ENCODE peak calls at places on chromosomes 12 and 14, in seven cellular contexts. J is effector CD4-positive, alpha-beta T cell; P is NCI-H1092 treated with DMSO at 0.1 percent for 48 hours; C is NCI-H1105; F is foreskin keratinocyte; H is ecto neural progenitor cell; K is frontal cortex. I is an unnamed sample.

GRCh38 chr14:75631453-75631831 is 29.2 kb downstream of the ERG28 start:
- DNase-seq in J (no peak), P (no peak), C (no peak), F (no peak), H (no peak), K (no peak), I (no peak)

GRCh38 chr14:47929334-47929733 is 253.9 kb upstream of the MDGA2 start:
- DNase-seq in J (no peak), P (no peak), C (no peak), F (no peak), H (no peak), K (no peak), I (no peak)

GRCh38 chr12:89540586-89540985 is 14.7 kb upstream of the POC1B start:
- DNase-seq in J (no peak), P (no peak), C (no peak), F (no peak), H (no peak), K (no peak), I (no peak)

GRCh38 chr12:109461846-109462766 is 15.0 kb downstream of the KCTD10 start:
- DNase-seq in J (no peak), P (no peak), C (no peak), F (peak), H (no peak), K (no peak), I (no peak)

GRCh38 chr12:55982319-55982936 is 8.6 kb downstream of the RAB5B start:
- DNase-seq in J (no peak), P (no peak), C (no peak), F (no peak), H (no peak), K (no peak), I (no peak)

GRCh38 chr12:115371711-115372110 is 687.7 kb upstream of the TBX3 start:
- DNase-seq in J (no peak), P (no peak), C (no peak), F (no peak), H (no peak), K (no peak), I (no peak)

GRCh38 chr12:91959220-91959619 is 186.4 kb downstream of the BTG1 start:
- DNase-seq in J (no peak), P (no peak), C (no peak), F (no peak), H (no peak), K (no peak), I (no peak)

GRCh38 chr12:59911516-59911915 is 315.7 kb downstream of the SLC16A7 start:
- DNase-seq in J (no peak), P (no peak), C (no peak), F (no peak), H (no peak), K (no peak), I (no peak)

GRCh38 chr12:89671469-89671868 is 37.2 kb downstream of the ATP2B1 start:
- DNase-seq in J (no peak), P (no peak), C (no peak), F (peak), H (no peak), K (no peak), I (no peak)

GRCh38 chr12:48796976-48797375 is 8.1 kb upstream of the ADCY6 start:
- DNase-seq in J (no peak), P (no peak), C (no peak), F (no peak), H (no peak), K (no peak), I (no peak)

GRCh38 chr14:38143651-38144505 is 63.8 kb upstream of the SSTR1 start:
- DNase-seq in J (no peak), P (no peak), C (no peak), F (no peak), H (no peak), K (no peak), I (no peak)

I was measured in NCI-H510A treated with DMSO at 0.1 percent for 48 hours.